ENCODE peak calls at places on chromosomes 13 and 19, in nine cellular contexts. A is DMS79 treated with DMSO at 0.1 percent for 48 hours; V is type B pancreatic cell; Z is IMR-90; W is GM04503; H is breast epithelium; E is mesenteric fat pad; T is stimulated activated CD4-positive, alpha-beta T cell treated with anti-CD3 and anti-CD28 coated beads, Interleukin-4, amount 100 ng/mL, for 24 hours; X is A549. M is an unnamed sample.

GRCh38 chr13:99055286-99056073 is 77.6 kb upstream of the DOCK9 start:
- DNase-seq in A (no peak), V (no peak), Z (no peak), W (no peak), H (no peak), E (no peak), T (no peak), X (no peak), M (no peak)

GRCh38 chr19:44846455-44847143 is 502 bp downstream of the NECTIN2 start:
- DNase-seq in A (peak), V (peak), Z (no peak), W (no peak), H (no peak), E (no peak), T (no peak), X (no peak), M (peak)

GRCh38 chr13:80173224-80173623 is 167.7 kb downstream of the SPRY2 start:
- DNase-seq in A (no peak), V (no peak), Z (no peak), W (no peak), H (no peak), E (no peak), T (no peak), X (no peak), M (peak)

GRCh38 chr13:20721454-20722357 is 18.2 kb downstream of the IL17D start:
- DNase-seq in A (peak), V (no peak), Z (peak), W (no peak), H (no peak), E (no peak), T (no peak), X (no peak), M (peak)

GRCh38 chr19:4713384-4713951 is 10.2 kb downstream of the DPP9 start:
- DNase-seq in A (no peak), V (no peak), Z (peak), W (peak), H (peak), E (no peak), T (no peak), X (peak), M (peak)

GRCh38 chr19:38868551-38868950 is 9.5 kb downstream of the RINL start:
- DNase-seq in A (no peak), V (no peak), Z (no peak), W (no peak), H (no peak), E (no peak), T (no peak), X (no peak), M (no peak)

GRCh38 chr13:46179576-46180368 is 2.2 kb downstream of the LCP1 start:
- DNase-seq in A (no peak), V (no peak), Z (no peak), W (no peak), H (no peak), E (no peak), T (peak), X (no peak), M (no peak)

GRCh38 chr19:5680083-5680436 is 256 bp downstream of the MICOS13 start:
- DNase-seq in A (no peak), V (no peak), Z (peak), W (no peak), H (no peak), E (no peak), T (no peak), X (no peak), M (peak)

GRCh38 chr19:39524495-39524894 is 8.2 kb downstream of the EID2B start:
- DNase-seq in A (no peak), V (no peak), Z (no peak), W (no peak), H (no peak), E (no peak), T (no peak), X (no peak), M (no peak)

GRCh38 chr19:12052571-12053169 is at the start of gene ZNF878:
- DNase-seq in A (peak), V (peak), Z (peak), W (peak), H (peak), E (peak), T (peak), X (no peak), M (peak)

GRCh38 chr13:94708971-94709614 is 3.3 kb downstream of the SOX21 start:
- DNase-seq in A (no peak), V (no peak), Z (no peak), W (no peak), H (no peak), E (no peak), T (no peak), X (no peak), M (no peak)

GRCh38 chr19:29287061-29287460 is 74.1 kb upstream of the UQCRFS1 start:
- DNase-seq in A (peak), V (no peak), Z (no peak), W (no peak), H (no peak), E (peak), T (no peak), X (no peak), M (no peak)

GRCh38 chr13:109586509-109587346 is 199.7 kb downstream of the IRS2 start:
- DNase-seq in A (no peak), V (no peak), Z (no peak), W (no peak), H (no peak), E (no peak), T (no peak), X (peak), M (no peak)

M was measured in iris pigment epithelial cell.